ENCODE peak calls at places on chromosome 9, in six cellular contexts. Q is Panc1; L is effector memory CD4-positive, alpha-beta T cell; H is activated CD8-positive, alpha-beta memory T cell treated with anti-CD3 and anti-CD28 coated beads for 1 hour; D is stimulated activated naive CD8-positive, alpha-beta T cell treated with anti-CD3 and anti-CD28 coated beads, Interleukin-15, amount 100 ng/mL, for 72 hours; O is NCI-H1092. B is an unnamed sample.

GRCh38 chr9:116859763-116860162 is 172.7 kb downstream of the TRIM32 start:
- DNase-seq in Q (no peak), L (no peak), H (no peak), D (no peak), O (no peak), B (peak)

GRCh38 chr9:134834217-134834956 is 46.2 kb upstream of the FCN2 start:
- DNase-seq in Q (no peak), L (no peak), H (no peak), D (no peak), O (no peak), B (no peak)

GRCh38 chr9:116269250-116269649 is 115.7 kb downstream of the PAPPA start:
- DNase-seq in Q (no peak), L (no peak), H (no peak), D (no peak), O (no peak), B (no peak)

GRCh38 chr9:114037961-114038723 is 40.0 kb downstream of the AMBP start:
- DNase-seq in Q (no peak), L (no peak), H (no peak), D (no peak), O (no peak), B (peak)

GRCh38 chr9:126395439-126396212 is 69.0 kb downstream of the MVB12B start:
- DNase-seq in Q (no peak), L (no peak), H (no peak), D (no peak), O (no peak), B (no peak)

GRCh38 chr9:94757158-94757557 is 30.7 kb downstream of the AOPEP start:
- DNase-seq in Q (no peak), L (no peak), H (no peak), D (no peak), O (no peak), B (no peak)

GRCh38 chr9:126938332-126938731 is 23.8 kb downstream of the RALGPS1 start:
- DNase-seq in Q (no peak), L (no peak), H (no peak), D (no peak), O (no peak), B (no peak)

GRCh38 chr9:109254317-109254716 is 66.5 kb downstream of the EPB41L4B start:
- DNase-seq in Q (no peak), L (no peak), H (no peak), D (no peak), O (no peak), B (no peak)

GRCh38 chr9:116134981-116135380 is 18.6 kb upstream of the PAPPA start:
- DNase-seq in Q (no peak), L (no peak), H (no peak), D (no peak), O (no peak), B (no peak)

GRCh38 chr9:14098102-14098501 is 215.8 kb downstream of the NFIB start:
- DNase-seq in Q (no peak), L (no peak), H (no peak), D (no peak), O (no peak), B (peak)

GRCh38 chr9:26723486-26723885 is 169.1 kb downstream of the CAAP1 start:
- DNase-seq in Q (no peak), L (no peak), H (no peak), D (no peak), O (no peak), B (no peak)

GRCh38 chr9:82191082-82191481 is 202.5 kb downstream of the SPATA31D1 start:
- DNase-seq in Q (no peak), L (no peak), H (no peak), D (no peak), O (no peak), B (no peak)

GRCh38 chr9:124503713-124504529 is 3.3 kb downstream of the NR5A1 start:
- DNase-seq in Q (no peak), L (no peak), H (no peak), D (no peak), O (no peak), B (no peak)

GRCh38 chr9:109107402-109108240 is 12.1 kb downstream of the TMEM245 start:
- DNase-seq in Q (no peak), L (no peak), H (no peak), D (no peak), O (no peak), B (no peak)

GRCh38 chr9:127277770-127278169 is 13.2 kb downstream of the GARNL3 start:
- DNase-seq in Q (no peak), L (no peak), H (no peak), D (no peak), O (no peak), B (no peak)

GRCh38 chr9:106962615-106963363 is 99.8 kb downstream of the ZNF462 start:
- DNase-seq in Q (no peak), L (no peak), H (no peak), D (no peak), O (no peak), B (no peak)

GRCh38 chr9:76453785-76454184 is 5.2 kb upstream of the GCNT1 start:
- DNase-seq in Q (no peak), L (no peak), H (no peak), D (no peak), O (no peak), B (no peak)